ENCODE peak calls at places on chromosomes 1 and 21, in four cellular contexts. A is T-helper 2 cell, W is AG08395, S is keratinocyte. O is an unnamed sample.
A peak's percentile ranks its signal among the peaks of the same experiment; 100 is the strongest.

GRCh38 chr21:21029159-21029558 is 30.9 kb downstream of the NCAM2 start:
- DNase-seq in A (no peak), W (no peak), S (no peak), O (no peak)

GRCh38 chr1:26434161-26434752 is 2.1 kb downstream of the DHDDS start:
- DNase-seq in A (no peak), W (no peak), S (no peak), O (no peak)

GRCh38 chr1:210465150-210465549 is 136.4 kb downstream of the HHAT start:
- DNase-seq in A (no peak), W (no peak), S (no peak), O (no peak)

GRCh38 chr21:25806053-25806452 is 71.3 kb downstream of the GABPA start:
- DNase-seq in A (no peak), W (no peak), S (peak; percentile 49), O (no peak)

GRCh38 chr1:2830761-2831425 is 29.4 kb upstream of the TTC34 start:
- DNase-seq in A (no peak), W (no peak), S (no peak), O (no peak)

GRCh38 chr1:193260056-193260750 is 73.8 kb upstream of the B3GALT2 start:
- DNase-seq in A (no peak), W (no peak), S (no peak), O (no peak)

GRCh38 chr21:16343776-16344175 is 614.0 kb downstream of the USP25 start:
- DNase-seq in A (no peak), W (no peak), S (no peak), O (no peak)

GRCh38 chr21:19731251-19731650 is 1267.0 kb upstream of the NCAM2 start:
- DNase-seq in A (no peak), W (no peak), S (no peak), O (no peak)

GRCh38 chr1:39735731-39736130 is 3.0 kb upstream of the PPIE start:
- DNase-seq in A (no peak), W (no peak), S (no peak), O (no peak)

GRCh38 chr1:37605806-37606474 is 10.2 kb upstream of the GNL2 start:
- DNase-seq in A (no peak), W (peak; percentile 55), S (no peak), O (no peak)

GRCh38 chr1:111598534-111598933 is 21.1 kb upstream of the RAP1A start:
- DNase-seq in A (no peak), W (no peak), S (no peak), O (no peak)

GRCh38 chr21:30623362-30623761 is 2.9 kb downstream of the KRTAP20-4 start:
- DNase-seq in A (no peak), W (no peak), S (no peak), O (no peak)

GRCh38 chr1:28056129-28056925 is 32.1 kb downstream of the EYA3 start:
- DNase-seq in A (peak; percentile 51), W (no peak), S (no peak), O (no peak)

GRCh38 chr1:66119148-66119547 is 326.5 kb downstream of the PDE4B start:
- DNase-seq in A (no peak), W (no peak), S (no peak), O (no peak)

GRCh38 chr1:17001760-17002523 is 9.8 kb downstream of the ATP13A2 start:
- DNase-seq in A (no peak), W (no peak), S (no peak), O (no peak)

GRCh38 chr1:201122321-201123017 is 4.5 kb downstream of the ASCL5 start:
- DNase-seq in A (no peak), W (no peak), S (no peak), O (no peak)

GRCh38 chr1:88800382-88801051 is 90.8 kb downstream of the GTF2B start:
- DNase-seq in A (no peak), W (peak; percentile 33), S (no peak), O (peak; percentile 9)

GRCh38 chr1:102572637-102573036 is 535.7 kb downstream of the COL11A1 start:
- DNase-seq in A (no peak), W (peak; percentile 1), S (no peak), O (peak; percentile 18)

GRCh38 chr1:233341117-233341516 is 13.6 kb downstream of the MAP3K21 start:
- DNase-seq in A (no peak), W (no peak), S (no peak), O (no peak)

GRCh38 chr1:27116697-27117096 is 38.2 kb downstream of the SLC9A1 start:
- DNase-seq in A (no peak), W (peak; percentile 44), S (no peak), O (no peak)